ENCODE peak calls at places on chromosomes 4 and X, in five cellular contexts. J is NCI-H1105; A is bronchial epithelial cell; C is MCF 10A; Y is stimulated activated CD4-positive, alpha-beta T cell treated with anti-CD3 and anti-CD28 coated beads, TNF-alpha, amount 100 ng/mL, for 4 hours. M is an unnamed sample.

GRCh38 chr4:74446896-74447295 is 2.0 kb downstream of the AREG start:
- DNase-seq in C (no peak), J (no peak), A (no peak), Y (no peak), M (no peak)

GRCh38 chrX:42220083-42220482 is 296.7 kb upstream of the CASK start:
- DNase-seq in Y (no peak), J (no peak), C (no peak), A (no peak), M (no peak)

GRCh38 chrX:153821066-153821465 is 9.3 kb downstream of the PDZD4 start:
- DNase-seq in C (no peak), Y (no peak), J (no peak), A (no peak), M (no peak)

GRCh38 chrX:7143076-7143475 is 4.4 kb upstream of the STS start:
- DNase-seq in C (no peak), A (no peak), J (no peak), Y (no peak), M (no peak)

GRCh38 chr4:79209822-79210635 is 115.8 kb downstream of the NAA11 start:
- DNase-seq in J (no peak), A (no peak), Y (no peak), C (no peak), M (no peak)

GRCh38 chr4:8819019-8819418 is 52.6 kb downstream of the HMX1 start:
- DNase-seq in C (no peak), Y (no peak), J (no peak), A (no peak), M (no peak)

GRCh38 chr4:160217352-160217751 is 1114.5 kb downstream of the RAPGEF2 start:
- DNase-seq in J (no peak), Y (no peak), A (no peak), C (no peak), M (no peak)

GRCh38 chr4:121308328-121308663 is 72.5 kb downstream of the QRFPR start:
- DNase-seq in J (no peak), C (no peak), A (peak; percentile 28), Y (no peak), M (no peak)

GRCh38 chr4:113901994-113902787 is 77.3 kb downstream of the ARSJ start:
- DNase-seq in A (peak; percentile 40), Y (peak; percentile 13), C (no peak), J (no peak), M (peak; percentile 45)

GRCh38 chr4:29549308-29549707 is 1170.9 kb upstream of the PCDH7 start:
- DNase-seq in Y (no peak), C (peak; percentile 24), J (no peak), A (no peak), M (no peak)

GRCh38 chr4:173991321-173991720 is 292.1 kb downstream of the FBXO8 start:
- DNase-seq in A (no peak), C (no peak), J (no peak), Y (no peak), M (no peak)

GRCh38 chr4:132614682-132615081 is 534.4 kb upstream of the PCDH10 start:
- DNase-seq in C (peak; percentile 9), A (peak; percentile 4), J (no peak), Y (no peak), M (no peak)

GRCh38 chr4:187184513-187184912 is 460.9 kb upstream of the FAT1 start:
- DNase-seq in A (no peak), J (peak; percentile 57), Y (no peak), C (peak; percentile 35), M (no peak)

GRCh38 chrX:109472939-109473713 is 8.8 kb downstream of the GUCY2F start:
- DNase-seq in J (no peak), Y (no peak), C (peak; percentile 59), A (peak; percentile 64), M (no peak)

GRCh38 chr4:17639136-17639535 is 24.7 kb downstream of the MED28 start:
- DNase-seq in Y (no peak), J (no peak), C (no peak), A (no peak), M (no peak)

GRCh38 chr4:41572414-41572986 is 34.5 kb downstream of the LIMCH1 start:
- DNase-seq in J (no peak), C (no peak), A (no peak), Y (no peak), M (no peak)

GRCh38 chr4:124333466-124333865 is 379.1 kb downstream of the ANKRD50 start:
- DNase-seq in Y (no peak), J (no peak), C (no peak), A (no peak), M (no peak)

GRCh38 chr4:99473131-99473530 is 37.7 kb upstream of the C4orf17 start:
- DNase-seq in A (no peak), C (no peak), Y (no peak), J (no peak), M (no peak)

GRCh38 chr4:77418333-77418732 is 187.3 kb upstream of the CXCL13 start:
- DNase-seq in J (peak; percentile 37), A (peak; percentile 55), C (peak; percentile 34), Y (no peak), M (no peak)

GRCh38 chr4:124899997-124900396 is 187.5 kb upstream of the ANKRD50 start:
- DNase-seq in Y (no peak), J (no peak), A (peak; percentile 81), C (no peak), M (no peak)

GRCh38 chr4:145132521-145133098 is 34.5 kb downstream of the ABCE1 start:
- DNase-seq in C (peak; percentile 11), J (no peak), A (no peak), Y (no peak), M (no peak)

GRCh38 chr4:26223160-26223559 is 97.7 kb upstream of the RBPJ start:
- DNase-seq in Y (no peak), J (no peak), A (peak; percentile 69), C (no peak), M (no peak)

GRCh38 chrX:119942173-119942819 is 1.3 kb downstream of the NKAP start:
- DNase-seq in C (no peak), Y (no peak), J (no peak), A (no peak), M (no peak)

GRCh38 chr4:2745981-2746806 is 9.9 kb downstream of the TNIP2 start:
- DNase-seq in J (no peak), Y (peak; percentile 83), C (peak; percentile 53), A (peak; percentile 84), M (peak; percentile 69)

GRCh38 chrX:10190367-10190766 is 33.6 kb downstream of the CLCN4 start:
- DNase-seq in C (peak; percentile 62), J (peak; percentile 41), A (peak; percentile 48), Y (no peak), M (no peak)

GRCh38 chr4:113976937-113977855 is 2.3 kb downstream of the ARSJ start:
- DNase-seq in C (no peak), Y (no peak), A (peak; percentile 41), J (no peak), M (no peak)

GRCh38 chr4:184793735-184794355 is 31.9 kb downstream of the ACSL1 start:
- DNase-seq in C (no peak), Y (no peak), J (no peak), A (no peak), M (no peak)

GRCh38 chr4:179941911-179942310 is 2301.3 kb upstream of the TENM3 start:
- DNase-seq in A (no peak), J (no peak), Y (no peak), C (no peak), M (no peak)

GRCh38 chr4:101020956-101021355 is 326.4 kb downstream of the PPP3CA start:
- DNase-seq in J (no peak), A (peak; percentile 84), C (peak; percentile 84), Y (no peak), M (no peak)

GRCh38 chrX:69158166-69159040 is 6.8 kb downstream of the PJA1 start:
- DNase-seq in J (peak; percentile 78), C (peak; percentile 78), A (peak; percentile 83), Y (no peak), M (peak; percentile 4)

GRCh38 chrX:15686818-15687685 is 22.4 kb upstream of the CLTRN start:
- DNase-seq in Y (no peak), C (peak; percentile 78), A (peak; percentile 43), J (peak; percentile 2), M (peak; percentile 32)

GRCh38 chrX:47637546-47638195 is 7.9 kb upstream of the CFP start:
- DNase-seq in J (no peak), Y (no peak), A (peak; percentile 63), C (no peak), M (no peak)

GRCh38 chrX:149563359-149563758 is 13.6 kb upstream of the HSFX3 start:
- DNase-seq in C (no peak), J (no peak), A (no peak), Y (no peak), M (no peak)